ENCODE peak calls at places on chromosome 4, in six cellular contexts. One of them, this sample, is unnamed.

GRCh38 chr4:83112678-83113428 is 1.7 kb downstream of the PLAC8 start:
- DNase-seq in neural crest cell: no peak
- DNase-seq in anterior cingulate cortex: no peak
- DNase-seq in stimulated activated CD4-positive, alpha-beta T cell treated with anti-CD3 and anti-CD28 coated beads, Interleukin-1b, Interleukin-23, amount 100 ng/mL, for 4 hours: no peak
- DNase-seq in LHCN-M2: peak
- DNase-seq in pulmonary artery endothelial cell: no peak
- DNase-seq in this sample: peak

GRCh38 chr4:86522349-86522748 is 71.8 kb upstream of the PTPN13 start:
- DNase-seq in neural crest cell: no peak
- DNase-seq in anterior cingulate cortex: no peak
- DNase-seq in stimulated activated CD4-positive, alpha-beta T cell treated with anti-CD3 and anti-CD28 coated beads, Interleukin-1b, Interleukin-23, amount 100 ng/mL, for 4 hours: no peak
- DNase-seq in LHCN-M2: no peak
- DNase-seq in pulmonary artery endothelial cell: no peak
- DNase-seq in this sample: no peak

GRCh38 chr4:56931924-56932323 is 24.2 kb downstream of the REST start:
- DNase-seq in neural crest cell: no peak
- DNase-seq in anterior cingulate cortex: no peak
- DNase-seq in stimulated activated CD4-positive, alpha-beta T cell treated with anti-CD3 and anti-CD28 coated beads, Interleukin-1b, Interleukin-23, amount 100 ng/mL, for 4 hours: no peak
- DNase-seq in LHCN-M2: no peak
- DNase-seq in pulmonary artery endothelial cell: no peak
- DNase-seq in this sample: no peak

GRCh38 chr4:2937146-2937857 is 25.9 kb downstream of the NOP14 start:
- DNase-seq in neural crest cell: no peak
- DNase-seq in anterior cingulate cortex: no peak
- DNase-seq in stimulated activated CD4-positive, alpha-beta T cell treated with anti-CD3 and anti-CD28 coated beads, Interleukin-1b, Interleukin-23, amount 100 ng/mL, for 4 hours: no peak
- DNase-seq in LHCN-M2: no peak
- DNase-seq in pulmonary artery endothelial cell: no peak
- DNase-seq in this sample: no peak

GRCh38 chr4:6123116-6123515 is 77.2 kb downstream of the JAKMIP1 start:
- DNase-seq in neural crest cell: no peak
- DNase-seq in anterior cingulate cortex: no peak
- DNase-seq in stimulated activated CD4-positive, alpha-beta T cell treated with anti-CD3 and anti-CD28 coated beads, Interleukin-1b, Interleukin-23, amount 100 ng/mL, for 4 hours: no peak
- DNase-seq in LHCN-M2: no peak
- DNase-seq in pulmonary artery endothelial cell: no peak
- DNase-seq in this sample: no peak

GRCh38 chr4:184457530-184458249 is 16.7 kb downstream of the IRF2 start:
- DNase-seq in neural crest cell: no peak
- DNase-seq in anterior cingulate cortex: no peak
- DNase-seq in stimulated activated CD4-positive, alpha-beta T cell treated with anti-CD3 and anti-CD28 coated beads, Interleukin-1b, Interleukin-23, amount 100 ng/mL, for 4 hours: no peak
- DNase-seq in LHCN-M2: peak
- DNase-seq in pulmonary artery endothelial cell: no peak
- DNase-seq in this sample: no peak

GRCh38 chr4:86106475-86106874 is 253.4 kb downstream of the MAPK10 start:
- DNase-seq in neural crest cell: no peak
- DNase-seq in anterior cingulate cortex: no peak
- DNase-seq in stimulated activated CD4-positive, alpha-beta T cell treated with anti-CD3 and anti-CD28 coated beads, Interleukin-1b, Interleukin-23, amount 100 ng/mL, for 4 hours: no peak
- DNase-seq in LHCN-M2: no peak
- DNase-seq in pulmonary artery endothelial cell: no peak
- DNase-seq in this sample: no peak

GRCh38 chr4:534101-534575 is 35.1 kb downstream of the PIGG start:
- DNase-seq in neural crest cell: no peak
- DNase-seq in anterior cingulate cortex: no peak
- DNase-seq in stimulated activated CD4-positive, alpha-beta T cell treated with anti-CD3 and anti-CD28 coated beads, Interleukin-1b, Interleukin-23, amount 100 ng/mL, for 4 hours: no peak
- DNase-seq in LHCN-M2: no peak
- DNase-seq in pulmonary artery endothelial cell: no peak
- DNase-seq in this sample: no peak

GRCh38 chr4:119130365-119131065 is 5.1 kb upstream of the MYOZ2 start:
- DNase-seq in neural crest cell: no peak
- DNase-seq in anterior cingulate cortex: no peak
- DNase-seq in stimulated activated CD4-positive, alpha-beta T cell treated with anti-CD3 and anti-CD28 coated beads, Interleukin-1b, Interleukin-23, amount 100 ng/mL, for 4 hours: no peak
- DNase-seq in LHCN-M2: no peak
- DNase-seq in pulmonary artery endothelial cell: no peak
- DNase-seq in this sample: no peak

GRCh38 chr4:56626963-56627362 is 54.1 kb downstream of the HOPX start:
- DNase-seq in neural crest cell: no peak
- DNase-seq in anterior cingulate cortex: no peak
- DNase-seq in stimulated activated CD4-positive, alpha-beta T cell treated with anti-CD3 and anti-CD28 coated beads, Interleukin-1b, Interleukin-23, amount 100 ng/mL, for 4 hours: no peak
- DNase-seq in LHCN-M2: no peak
- DNase-seq in pulmonary artery endothelial cell: no peak
- DNase-seq in this sample: no peak

GRCh38 chr4:63589796-63590195 is 819.5 kb downstream of the TECRL start:
- DNase-seq in neural crest cell: no peak
- DNase-seq in anterior cingulate cortex: no peak
- DNase-seq in stimulated activated CD4-positive, alpha-beta T cell treated with anti-CD3 and anti-CD28 coated beads, Interleukin-1b, Interleukin-23, amount 100 ng/mL, for 4 hours: no peak
- DNase-seq in LHCN-M2: no peak
- DNase-seq in pulmonary artery endothelial cell: no peak
- DNase-seq in this sample: no peak

GRCh38 chr4:5395781-5396180 is 312.6 kb downstream of the EVC2 start:
- DNase-seq in neural crest cell: no peak
- DNase-seq in anterior cingulate cortex: no peak
- DNase-seq in stimulated activated CD4-positive, alpha-beta T cell treated with anti-CD3 and anti-CD28 coated beads, Interleukin-1b, Interleukin-23, amount 100 ng/mL, for 4 hours: no peak
- DNase-seq in LHCN-M2: no peak
- DNase-seq in pulmonary artery endothelial cell: no peak
- DNase-seq in this sample: no peak

GRCh38 chr4:112127736-112128322 is 17.4 kb upstream of the FAM241A start:
- DNase-seq in neural crest cell: no peak
- DNase-seq in anterior cingulate cortex: no peak
- DNase-seq in stimulated activated CD4-positive, alpha-beta T cell treated with anti-CD3 and anti-CD28 coated beads, Interleukin-1b, Interleukin-23, amount 100 ng/mL, for 4 hours: no peak
- DNase-seq in LHCN-M2: no peak
- DNase-seq in pulmonary artery endothelial cell: no peak
- DNase-seq in this sample: no peak

GRCh38 chr4:25723409-25723808 is 67.8 kb downstream of the SLC34A2 start:
- DNase-seq in neural crest cell: no peak
- DNase-seq in anterior cingulate cortex: no peak
- DNase-seq in stimulated activated CD4-positive, alpha-beta T cell treated with anti-CD3 and anti-CD28 coated beads, Interleukin-1b, Interleukin-23, amount 100 ng/mL, for 4 hours: no peak
- DNase-seq in LHCN-M2: peak
- DNase-seq in pulmonary artery endothelial cell: no peak
- DNase-seq in this sample: no peak

This sample was measured in GDM1.